ENCODE peak calls at places on chromosomes 6 and 20, in ten cellular contexts. B, I, T, G, Z, Q, U, W, R and F are unnamed samples.

GRCh38 chr6:152748843-152749242 is 1.8 kb upstream of the VIP start:
- DNase-seq in B (no peak), I (no peak), T (peak; percentile 5), G (no peak), Z (no peak), Q (no peak), U (peak; percentile 29), W (no peak), R (peak; percentile 37), F (peak; percentile 21)

GRCh38 chr6:162147281-162147680 is 580.3 kb downstream of the PRKN start:
- DNase-seq in B (no peak), I (no peak), T (no peak), G (no peak), Z (no peak), Q (no peak), U (no peak), W (no peak), R (no peak), F (no peak)

GRCh38 chr6:119541132-119541905 is 191.8 kb upstream of the MAN1A1 start:
- DNase-seq in B (no peak), I (no peak), T (no peak), G (no peak), Z (no peak), Q (no peak), U (peak; percentile 100), W (peak; percentile 100), R (peak; percentile 97), F (peak; percentile 99)

GRCh38 chr6:29953001-29953436 is 10.7 kb downstream of the HLA-A start:
- DNase-seq in B (no peak), I (no peak), T (no peak), G (no peak), Z (no peak), Q (no peak), U (peak; percentile 72), W (peak; percentile 61), R (peak; percentile 97), F (no peak)

GRCh38 chr6:142855877-142856606 is 88.9 kb downstream of the HIVEP2 start:
- DNase-seq in B (no peak), I (no peak), T (no peak), G (no peak), Z (no peak), Q (no peak), U (no peak), W (no peak), R (no peak), F (no peak)

GRCh38 chr6:128327890-128328289 is 192.5 kb downstream of the PTPRK start:
- DNase-seq in B (no peak), I (no peak), T (peak; percentile 10), G (no peak), Z (no peak), Q (no peak), U (peak; percentile 50), W (no peak), R (peak; percentile 21), F (no peak)

GRCh38 chr6:109878291-109878690 is 99.8 kb upstream of the GPR6 start:
- DNase-seq in B (no peak), I (no peak), T (no peak), G (no peak), Z (no peak), Q (no peak), U (no peak), W (no peak), R (no peak), F (no peak)

GRCh38 chr6:98833101-98834059 is 994 bp upstream of the POU3F2 start:
- DNase-seq in B (no peak), I (no peak), T (peak; percentile 54), G (peak; percentile 69), Z (peak; percentile 30), Q (no peak), U (peak; percentile 29), W (no peak), R (no peak), F (peak; percentile 58)

GRCh38 chr20:5448449-5449118 is 131.8 kb upstream of the PROKR2 start:
- DNase-seq in B (peak; percentile 30), I (no peak), T (no peak), G (no peak), Z (no peak), Q (no peak), U (peak; percentile 43), W (no peak), R (peak; percentile 39), F (peak; percentile 29)

GRCh38 chr20:24736844-24737211 is 212.2 kb upstream of the CST7 start:
- DNase-seq in B (no peak), I (no peak), T (no peak), G (no peak), Z (no peak), Q (no peak), U (no peak), W (no peak), R (no peak), F (no peak)

GRCh38 chr20:3473944-3474343 is 3.1 kb downstream of the ATRN start:
- DNase-seq in B (no peak), I (no peak), T (no peak), G (no peak), Z (no peak), Q (no peak), U (no peak), W (no peak), R (no peak), F (no peak)

GRCh38 chr20:3471397-3472021 is 691 bp downstream of the ATRN start:
- DNase-seq in B (peak; percentile 15), I (no peak), T (no peak), G (peak; percentile 70), Z (peak; percentile 46), Q (no peak), U (no peak), W (no peak), R (no peak), F (no peak)

GRCh38 chr20:3470627-3471396 is at the start of gene ATRN:
- DNase-seq in B (peak; percentile 91), I (peak; percentile 70), T (peak; percentile 96), G (peak; percentile 92), Z (peak; percentile 94), Q (peak; percentile 55), U (peak; percentile 86), W (peak; percentile 57), R (peak; percentile 68), F (peak; percentile 93)

GRCh38 chr20:3472105-3472504 is 1.3 kb downstream of the ATRN start:
- DNase-seq in B (no peak), I (no peak), T (no peak), G (no peak), Z (no peak), Q (no peak), U (no peak), W (no peak), R (no peak), F (no peak)

DNA sequence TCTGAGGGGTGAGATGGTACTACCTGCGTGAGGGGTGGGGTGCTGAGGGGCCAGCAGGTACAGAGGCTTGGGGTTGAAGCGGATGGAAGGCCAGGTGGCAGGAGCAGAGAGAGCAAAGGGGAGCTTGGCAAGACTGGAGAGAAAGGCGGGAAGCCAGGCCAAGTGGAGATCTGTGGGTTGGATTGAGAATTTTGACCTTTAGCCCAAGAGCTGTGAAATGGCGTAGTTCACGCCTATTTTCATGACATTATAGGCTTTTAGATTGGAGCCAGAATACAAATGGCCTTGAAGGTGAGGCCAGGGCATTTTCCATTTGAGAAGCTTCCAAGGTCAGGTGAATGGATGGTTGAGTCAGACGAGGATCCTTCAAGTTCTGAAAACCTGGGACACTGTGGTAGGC is 2.5 kb downstream of the ATRN start:
- DNase-seq in B (no peak), I (no peak), T (no peak), G (no peak), Z (no peak), Q (no peak), U (no peak), W (no peak), R (no peak), F (no peak)
- H3K4me3 ChIP-seq in B (peak overlapping the region; percentile 96), I (no peak overlapping the region), T (no peak overlapping the region), G (no peak overlapping the region), Z (no peak overlapping the region), Q (no peak overlapping the region), U (no peak overlapping the region), W (no peak overlapping the region), R (no peak overlapping the region), F (no peak overlapping the region)

GRCh38 chr20:7022597-7022996 is 255.1 kb downstream of the BMP2 start:
- DNase-seq in B (no peak), I (no peak), T (no peak), G (no peak), Z (no peak), Q (no peak), U (no peak), W (no peak), R (no peak), F (no peak)
- TF ChIP-seq CTCF in B (no peak), I (no peak), T (no peak), G (no peak), Z (no peak), Q (no peak), U (no peak), W (no peak), R (no peak), F (no peak)

GRCh38 chr20:53947501-53948195 is 122.7 kb downstream of the BCAS1 start:
- DNase-seq in B (no peak), I (no peak), T (no peak), G (no peak), Z (no peak), Q (no peak), U (no peak), W (no peak), R (no peak), F (no peak)

GRCh38 chr20:53944796-53945195 is 125.6 kb downstream of the BCAS1 start:
- DNase-seq in B (no peak), I (no peak), T (no peak), G (no peak), Z (no peak), Q (no peak), U (no peak), W (no peak), R (no peak), F (no peak)

GRCh38 chr20:53946106-53946505 is 124.3 kb downstream of the BCAS1 start:
- DNase-seq in B (no peak), I (no peak), T (no peak), G (no peak), Z (no peak), Q (no peak), U (no peak), W (no peak), R (no peak), F (no peak)

GRCh38 chr20:53943522-53944291 is 126.7 kb downstream of the BCAS1 start:
- DNase-seq in B (no peak), I (peak; percentile 12), T (no peak), G (no peak), Z (peak; percentile 42), Q (no peak), U (peak; percentile 54), W (no peak), R (peak; percentile 30), F (peak; percentile 58)

DNA sequence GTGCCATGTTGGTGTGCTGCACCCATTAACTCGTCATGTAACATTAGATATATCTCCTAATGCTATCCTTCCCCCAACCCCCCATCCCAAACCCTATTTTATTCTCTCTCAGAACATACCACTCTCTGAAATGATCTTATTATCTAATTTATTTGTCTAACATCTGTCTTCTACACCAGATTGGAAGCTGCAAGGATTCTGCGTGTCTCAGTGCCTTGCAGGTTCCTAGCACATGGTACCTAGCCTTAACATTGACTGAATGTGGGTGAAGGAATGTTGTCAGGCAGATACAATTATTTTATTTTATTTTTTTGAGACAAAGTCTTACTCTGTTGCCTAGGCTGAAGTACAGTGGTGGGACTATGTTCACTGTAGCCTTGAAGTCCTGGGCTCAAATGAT is 124.9 kb downstream of the BCAS1 start:
- DNase-seq in B (no peak), I (no peak), T (no peak), G (no peak), Z (no peak), Q (no peak), U (no peak), W (no peak), R (no peak), F (no peak)
- H3K4me3 ChIP-seq in B (no peak overlapping the region), I (no peak overlapping the region), T (no peak overlapping the region), G (no peak overlapping the region), Z (no peak overlapping the region), Q (no peak overlapping the region), U (no peak overlapping the region), W (no peak overlapping the region), R (no peak overlapping the region), F (no peak overlapping the region)

GRCh38 chr6:42929088-42929927 is at the start of gene CNPY3:
- DNase-seq in B (peak; percentile 95), I (peak; percentile 92), T (peak; percentile 98), G (peak; percentile 97), Z (peak; percentile 85), Q (peak; percentile 86), U (peak; percentile 97), W (peak; percentile 81), R (peak; percentile 96), F (peak; percentile 98)
- TF ChIP-seq CTCF in B (no peak), I (no peak), T (no peak), G (peak; percentile 28), Z (no peak), Q (no peak), U (no peak), W (no peak), R (no peak), F (no peak)